ENCODE peak calls at places on chromosomes 11 and 22, in ten cellular contexts. R is activated CD8-positive, alpha-beta memory T cell treated with anti-CD3 and anti-CD28 coated beads for 24 hours; K is Karpas-422; D is naive thymus-derived CD8-positive, alpha-beta T cell; V is T-helper 9 cell; A is stimulated activated CD8-positive, alpha-beta memory T cell treated with anti-CD3 and anti-CD28 coated beads, Interleukin-15, amount 100 ng/mL, for 1 hour; Q is astrocyte of the spinal cord; W is Ammon's horn; O is stimulated activated CD4-positive, alpha-beta T cell treated with anti-CD3 and anti-CD28 coated beads, Interleukin-2, amount 100 ng/mL, for 48 hours; I is AG04450. F is an unnamed sample.

GRCh38 chr22:42291287-42291686 is 20.8 kb upstream of the TCF20 start:
- DNase-seq in R (no peak), K (no peak), D (no peak), V (no peak), A (no peak), Q (no peak), W (no peak), O (no peak), I (no peak), F (no peak)

GRCh38 chr11:117143390-117143789 is 697 bp upstream of the PAFAH1B2 start:
- DNase-seq in R (peak), K (no peak), D (no peak), V (no peak), A (no peak), Q (peak), W (peak), O (peak), I (no peak), F (peak)

GRCh38 chr11:100872951-100873350 is 185.9 kb downstream of the ARHGAP42 start:
- DNase-seq in R (no peak), K (no peak), D (no peak), V (no peak), A (no peak), Q (no peak), W (no peak), O (no peak), I (no peak), F (peak)

GRCh38 chr11:133698654-133699053 is 146.7 kb downstream of the SPATA19 start:
- DNase-seq in R (no peak), K (no peak), D (no peak), V (no peak), A (no peak), Q (no peak), W (no peak), O (no peak), I (no peak), F (no peak)

GRCh38 chr11:108618529-108618928 is 25.0 kb upstream of the EXPH5 start:
- DNase-seq in R (no peak), K (no peak), D (no peak), V (no peak), A (no peak), Q (no peak), W (no peak), O (no peak), I (no peak), F (no peak)

GRCh38 chr11:103055174-103055890 is 36.6 kb downstream of the DCUN1D5 start:
- DNase-seq in R (no peak), K (peak), D (no peak), V (no peak), A (no peak), Q (peak), W (peak), O (no peak), I (peak), F (peak)

GRCh38 chr11:93474122-93474521 is 69.1 kb downstream of the SMCO4 start:
- DNase-seq in R (no peak), K (no peak), D (no peak), V (no peak), A (no peak), Q (no peak), W (no peak), O (no peak), I (no peak), F (no peak)

GRCh38 chr22:35589071-35589735 is 27.9 kb downstream of the MB start:
- DNase-seq in R (no peak), K (no peak), D (no peak), V (no peak), A (no peak), Q (peak), W (no peak), O (no peak), I (no peak), F (peak)

GRCh38 chr22:36740716-36741115 is 35.2 kb downstream of the IFT27 start:
- DNase-seq in R (no peak), K (no peak), D (no peak), V (no peak), A (no peak), Q (no peak), W (no peak), O (no peak), I (no peak), F (no peak)

GRCh38 chr11:104219081-104219480 is 55.1 kb upstream of the PDGFD start:
- DNase-seq in R (no peak), K (no peak), D (no peak), V (no peak), A (no peak), Q (no peak), W (no peak), O (no peak), I (no peak), F (no peak)

GRCh38 chr11:763549-764321 is 13.6 kb downstream of the GATD1 start:
- DNase-seq in R (no peak), K (no peak), D (no peak), V (no peak), A (no peak), Q (no peak), W (no peak), O (no peak), I (no peak), F (no peak)

GRCh38 chr11:1825039-1825740 is 9.6 kb upstream of the SYT8 start:
- DNase-seq in R (no peak), K (peak), D (no peak), V (no peak), A (no peak), Q (no peak), W (no peak), O (no peak), I (no peak), F (no peak)

GRCh38 chr11:132650969-132651720 is 881.2 kb downstream of the OPCML start:
- DNase-seq in R (no peak), K (no peak), D (no peak), V (no peak), A (no peak), Q (no peak), W (no peak), O (no peak), I (no peak), F (no peak)

GRCh38 chr11:72391638-72392423 is 42.5 kb downstream of the CLPB start:
- DNase-seq in R (no peak), K (peak), D (no peak), V (no peak), A (no peak), Q (no peak), W (no peak), O (no peak), I (no peak), F (no peak)

GRCh38 chr22:49470741-49471134 is 356.9 kb downstream of the BRD1 start:
- DNase-seq in R (no peak), K (no peak), D (no peak), V (no peak), A (no peak), Q (no peak), W (no peak), O (no peak), I (no peak), F (no peak)

GRCh38 chr22:36026741-36027140 is 1.9 kb downstream of the RBFOX2 start:
- DNase-seq in R (no peak), K (no peak), D (no peak), V (no peak), A (no peak), Q (peak), W (peak), O (no peak), I (no peak), F (peak)

GRCh38 chr22:24118689-24119384 is 62.5 kb upstream of the SUSD2 start:
- DNase-seq in R (no peak), K (no peak), D (no peak), V (no peak), A (no peak), Q (no peak), W (peak), O (no peak), I (no peak), F (no peak)

GRCh38 chr11:131409307-131409706 is 38.9 kb downstream of the NTM start:
- DNase-seq in R (no peak), K (no peak), D (no peak), V (no peak), A (no peak), Q (no peak), W (no peak), O (no peak), I (no peak), F (no peak)

GRCh38 chr11:26580929-26581328 is 8.9 kb upstream of the MUC15 start:
- DNase-seq in R (no peak), K (no peak), D (no peak), V (no peak), A (no peak), Q (peak), W (no peak), O (no peak), I (no peak), F (no peak)

GRCh38 chr11:45333023-45333422 is 46.9 kb upstream of the SYT13 start:
- DNase-seq in R (no peak), K (no peak), D (no peak), V (no peak), A (no peak), Q (no peak), W (no peak), O (no peak), I (no peak), F (peak)

GRCh38 chr11:83464181-83464580 is 178.0 kb upstream of the CCDC90B start:
- DNase-seq in R (no peak), K (no peak), D (no peak), V (no peak), A (no peak), Q (no peak), W (no peak), O (no peak), I (no peak), F (no peak)

GRCh38 chr22:27750866-27751265 is 50.7 kb downstream of the MN1 start:
- DNase-seq in R (no peak), K (no peak), D (no peak), V (no peak), A (no peak), Q (no peak), W (no peak), O (no peak), I (no peak), F (no peak)

GRCh38 chr11:65615950-65616574 is 486 bp downstream of the PCNX3 start:
- DNase-seq in R (no peak), K (peak), D (no peak), V (no peak), A (no peak), Q (no peak), W (no peak), O (no peak), I (no peak), F (peak)